ENCODE peak calls at places on chromosomes 7 and 10, in five cellular contexts. One of them, this sample, is unnamed.

GRCh38 chr10:3077940-3078630 is 10.7 kb downstream of the PFKP start:
- DNase-seq in GM12878: no peak
- DNase-seq in HepG2: no peak
- DNase-seq in K562: no peak
- DNase-seq in HCT116: no peak
- DNase-seq in this sample: no peak

GRCh38 chr10:62726142-62726541 is 78.4 kb upstream of the ADO start:
- DNase-seq in GM12878: no peak
- DNase-seq in HepG2: no peak
- DNase-seq in K562: no peak
- DNase-seq in HCT116: no peak
- DNase-seq in this sample: no peak

GRCh38 chr7:138169441-138169851 is 93.2 kb downstream of the AKR1D1 start:
- DNase-seq in GM12878: no peak
- DNase-seq in HepG2: no peak
- DNase-seq in K562: no peak
- DNase-seq in HCT116: no peak
- DNase-seq in this sample: no peak

GRCh38 chr7:100366411-100367250 is 6.7 kb upstream of the PILRA start:
- DNase-seq in GM12878: peak; percentile 58
- DNase-seq in HepG2: no peak
- DNase-seq in K562: peak; percentile 23
- DNase-seq in HCT116: no peak
- DNase-seq in this sample: no peak

GRCh38 chr10:98380493-98381339 is 34.3 kb downstream of the PYROXD2 start:
- DNase-seq in GM12878: no peak
- DNase-seq in HepG2: no peak
- DNase-seq in K562: peak; percentile 48
- DNase-seq in HCT116: no peak
- DNase-seq in this sample: no peak

GRCh38 chr7:17671956-17672355 is 268.3 kb downstream of the SNX13 start:
- DNase-seq in GM12878: no peak
- DNase-seq in HepG2: no peak
- DNase-seq in K562: no peak
- DNase-seq in HCT116: no peak
- DNase-seq in this sample: no peak

GRCh38 chr7:30162622-30163124 is 27.9 kb downstream of the MTURN start:
- DNase-seq in GM12878: no peak
- DNase-seq in HepG2: peak; percentile 84
- DNase-seq in K562: no peak
- DNase-seq in HCT116: no peak
- DNase-seq in this sample: no peak

GRCh38 chr10:70354566-70355233 is 27.7 kb downstream of the LRRC20 start:
- DNase-seq in GM12878: no peak
- DNase-seq in HepG2: no peak
- DNase-seq in K562: no peak
- DNase-seq in HCT116: no peak
- DNase-seq in this sample: no peak

GRCh38 chr10:11849908-11850307 is 26.8 kb downstream of the PROSER2 start:
- DNase-seq in GM12878: no peak
- DNase-seq in HepG2: no peak
- DNase-seq in K562: no peak
- DNase-seq in HCT116: no peak
- DNase-seq in this sample: no peak

GRCh38 chr10:34121125-34121973 is 693.7 kb downstream of the PARD3 start:
- DNase-seq in GM12878: no peak
- DNase-seq in HepG2: peak; percentile 98
- DNase-seq in K562: no peak
- DNase-seq in HCT116: no peak
- DNase-seq in this sample: no peak

GRCh38 chr7:26891400-26892355 is 27.3 kb upstream of the SKAP2 start:
- DNase-seq in GM12878: peak; percentile 4
- DNase-seq in HepG2: no peak
- DNase-seq in K562: no peak
- DNase-seq in HCT116: no peak
- DNase-seq in this sample: no peak

GRCh38 chr7:157828190-157828589 is 491.4 kb downstream of the DNAJB6 start:
- DNase-seq in GM12878: no peak
- DNase-seq in HepG2: no peak
- DNase-seq in K562: no peak
- DNase-seq in HCT116: no peak
- DNase-seq in this sample: no peak

GRCh38 chr10:103696094-103696410 is 159.3 kb downstream of the SH3PXD2A start:
- DNase-seq in GM12878: no peak
- DNase-seq in HepG2: no peak
- DNase-seq in K562: no peak
- DNase-seq in HCT116: no peak
- DNase-seq in this sample: no peak

GRCh38 chr10:122176232-122176865 is 94.7 kb upstream of the BTBD16 start:
- DNase-seq in GM12878: no peak
- DNase-seq in HepG2: peak; percentile 92
- DNase-seq in K562: no peak
- DNase-seq in HCT116: no peak
- DNase-seq in this sample: no peak
- TF ChIP-seq ZNF274 in GM12878: no peak
- TF ChIP-seq ZNF274 in HepG2: no peak
- TF ChIP-seq ZNF274 in K562: no peak
- TF ChIP-seq ZNF274 in HCT116: no peak
- TF ChIP-seq ZNF274 in this sample: no peak

GRCh38 chr10:71396084-71396713 is 521 bp upstream of the CDH23 start:
- DNase-seq in GM12878: no peak
- DNase-seq in HepG2: no peak
- DNase-seq in K562: peak; percentile 59
- DNase-seq in HCT116: no peak
- DNase-seq in this sample: peak; percentile 79
- TF ChIP-seq EZH2 in GM12878: peak; percentile 44
- TF ChIP-seq EZH2 in HepG2: no peak
- TF ChIP-seq EZH2 in K562: no peak
- TF ChIP-seq EZH2 in HCT116: no peak
- TF ChIP-seq EZH2 in this sample: no peak

DNA sequence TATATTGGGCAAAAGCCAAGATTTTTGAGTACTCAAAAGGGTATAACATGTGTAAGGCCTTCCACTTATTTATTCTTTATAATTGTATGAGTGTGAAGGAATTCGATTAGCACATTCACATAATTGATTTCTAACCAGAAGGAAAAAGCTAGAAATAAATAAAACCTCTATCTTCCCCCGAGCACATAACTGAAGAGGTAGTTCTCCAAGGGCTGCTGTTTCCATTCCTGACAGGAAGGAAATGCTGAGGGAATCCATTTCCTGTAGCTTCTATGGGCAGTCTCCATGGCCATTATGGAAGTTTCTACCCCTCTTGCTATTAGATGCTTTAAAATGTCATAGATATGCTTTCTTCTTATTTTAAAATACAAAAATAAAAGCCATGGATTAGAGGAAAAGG is 70.5 kb upstream of the ABCB5 start:
- DNase-seq in GM12878: no peak
- DNase-seq in HepG2: no peak
- DNase-seq in K562: no peak
- DNase-seq in HCT116: no peak
- DNase-seq in this sample: no peak
- TF ChIP-seq ZNF274 in GM12878: no peak
- TF ChIP-seq ZNF274 in HepG2: no peak
- TF ChIP-seq ZNF274 in K562: no peak
- TF ChIP-seq ZNF274 in HCT116: no peak
- TF ChIP-seq ZNF274 in this sample: no peak

GRCh38 chr10:131980757-131981428 is 830 bp downstream of the BNIP3 start:
- DNase-seq in GM12878: no peak
- DNase-seq in HepG2: peak; percentile 55
- DNase-seq in K562: peak; percentile 21
- DNase-seq in HCT116: no peak
- DNase-seq in this sample: no peak
- TF ChIP-seq EZH2 in GM12878: no peak
- TF ChIP-seq EZH2 in HepG2: no peak
- TF ChIP-seq EZH2 in K562: no peak
- TF ChIP-seq EZH2 in HCT116: no peak
- TF ChIP-seq EZH2 in this sample: no peak

GRCh38 chr10:117398014-117398413 is 22.8 kb upstream of the PDZD8 start:
- DNase-seq in GM12878: no peak
- DNase-seq in HepG2: no peak
- DNase-seq in K562: no peak
- DNase-seq in HCT116: no peak
- DNase-seq in this sample: no peak

GRCh38 chr10:117399341-117400196 is 24.3 kb upstream of the PDZD8 start:
- DNase-seq in GM12878: no peak
- DNase-seq in HepG2: peak; percentile 27
- DNase-seq in K562: no peak
- DNase-seq in HCT116: no peak
- DNase-seq in this sample: no peak
- TF ChIP-seq ZNF274 in GM12878: no peak
- TF ChIP-seq ZNF274 in HepG2: no peak
- TF ChIP-seq ZNF274 in K562: no peak
- TF ChIP-seq ZNF274 in HCT116: no peak
- TF ChIP-seq ZNF274 in this sample: no peak

GRCh38 chr7:128167791-128168666 is 73.0 kb upstream of the LEP start:
- DNase-seq in GM12878: no peak
- DNase-seq in HepG2: no peak
- DNase-seq in K562: no peak
- DNase-seq in HCT116: no peak
- DNase-seq in this sample: peak; percentile 70
- TF ChIP-seq EZH2 in GM12878: no peak
- TF ChIP-seq EZH2 in HepG2: no peak
- TF ChIP-seq EZH2 in K562: no peak
- TF ChIP-seq EZH2 in HCT116: no peak
- TF ChIP-seq EZH2 in this sample: no peak

DNA sequence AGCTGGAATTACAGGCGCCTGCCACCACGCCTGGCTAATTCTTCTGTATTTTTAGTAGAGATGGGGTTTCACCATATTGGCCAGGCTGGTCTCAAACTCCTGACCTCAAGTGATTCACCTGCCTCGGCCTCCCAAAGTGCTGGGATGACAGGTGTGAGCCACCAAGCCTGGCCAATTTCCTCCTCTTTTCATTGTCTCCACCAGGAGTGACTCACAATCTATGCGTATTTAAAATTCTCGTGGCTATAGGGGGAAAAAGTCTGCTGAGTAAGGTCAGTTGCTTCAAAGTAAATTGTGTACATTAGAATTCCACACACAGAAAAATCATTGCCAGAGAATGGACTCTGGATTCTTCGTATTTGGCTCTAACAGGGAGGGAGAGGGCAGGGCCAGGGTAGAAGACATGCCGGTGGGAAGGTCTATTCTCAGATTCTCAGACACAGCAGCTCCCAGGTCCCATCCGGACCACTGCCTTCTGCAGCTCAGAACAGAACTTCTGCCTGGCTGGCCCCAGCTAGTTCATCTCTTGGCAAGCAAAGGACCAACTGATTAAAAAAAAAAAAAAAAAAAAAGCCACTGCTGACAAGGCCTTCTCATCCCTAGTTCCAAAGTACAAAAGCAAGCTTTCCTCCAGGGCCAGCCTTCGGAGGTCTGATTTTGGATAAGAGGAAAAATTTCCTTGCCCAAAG is 22.2 kb downstream of the PSPH start:
- DNase-seq in GM12878: no peak
- DNase-seq in HepG2: peak; percentile 97
- DNase-seq in K562: no peak
- DNase-seq in HCT116: no peak
- DNase-seq in this sample: no peak
- TF ChIP-seq ZNF274 in GM12878: no peak
- TF ChIP-seq ZNF274 in HepG2: no peak
- TF ChIP-seq ZNF274 in K562: no peak
- TF ChIP-seq ZNF274 in HCT116: no peak
- TF ChIP-seq ZNF274 in this sample: no peak

DNA sequence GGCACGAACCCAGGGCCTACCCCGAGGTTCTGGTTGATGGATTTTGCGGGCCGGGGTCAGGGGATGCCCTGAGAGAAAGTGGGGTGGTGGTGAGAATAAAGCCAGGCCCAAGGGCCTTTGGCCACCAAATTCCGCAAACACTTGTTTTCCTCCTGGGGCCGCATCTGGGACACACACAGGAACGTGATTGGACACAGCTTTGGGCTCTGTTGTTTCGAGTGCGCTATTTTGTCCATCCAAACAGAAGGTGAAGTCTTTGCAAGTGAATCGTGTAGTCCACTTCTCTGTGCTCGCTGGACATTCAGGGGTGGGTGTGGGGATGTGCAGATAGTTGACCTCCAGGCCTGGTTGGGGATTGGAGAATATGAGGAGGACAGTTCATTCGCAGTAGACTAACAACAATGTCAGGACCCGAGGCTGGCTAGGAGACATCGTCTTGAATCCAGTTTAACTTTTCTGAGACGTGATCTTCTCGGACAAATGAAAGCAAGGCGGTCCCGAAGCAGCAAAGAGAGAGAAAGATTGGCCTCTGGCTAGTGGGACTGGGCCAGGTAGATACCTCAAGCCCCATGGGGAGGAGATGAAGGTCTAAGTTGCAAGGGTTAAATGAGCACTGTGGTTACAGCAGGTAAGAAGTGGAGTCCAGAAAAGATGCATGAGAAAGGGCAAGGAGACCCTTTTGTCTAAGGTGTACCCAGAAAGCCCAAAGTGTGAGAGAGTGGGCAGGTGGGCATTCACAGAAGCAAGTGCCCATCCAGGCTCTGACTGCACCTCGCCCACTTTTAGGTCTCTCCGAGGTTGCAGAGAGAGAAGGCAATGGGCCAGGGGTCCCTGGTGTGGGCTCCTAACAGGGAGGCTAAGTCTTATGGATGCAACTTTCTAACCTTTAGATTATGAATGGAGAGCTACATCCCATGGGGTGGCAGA is 761 bp upstream of the FAM131B start:
- DNase-seq in GM12878: no peak
- DNase-seq in HepG2: no peak
- DNase-seq in K562: no peak
- DNase-seq in HCT116: no peak
- DNase-seq in this sample: no peak
- TF ChIP-seq EZH2 in GM12878: no peak
- TF ChIP-seq EZH2 in HepG2: peak; percentile 97
- TF ChIP-seq EZH2 in K562: peak; percentile 95
- TF ChIP-seq EZH2 in HCT116: no peak
- TF ChIP-seq EZH2 in this sample: no peak

This sample was measured in H1.